ENCODE peak calls at places on chromosomes 5 and 9, in eight cellular contexts. P, E, A, V, I, X, Z and F are unnamed samples.

GRCh38 chr5:144913661-144914060 is 743.0 kb downstream of the KCTD16 start:
- DNase-seq in Z (no peak), X (no peak), P (no peak), V (no peak), E (no peak), I (no peak), A (no peak), F (no peak)

GRCh38 chr5:6760636-6761035 is 47.4 kb downstream of the TENT4A start:
- DNase-seq in I (no peak), P (no peak), X (no peak), A (no peak), Z (no peak), V (no peak), E (no peak), F (no peak)

GRCh38 chr9:79809931-79810330 is 238.2 kb downstream of the TLE4 start:
- DNase-seq in E (peak; percentile 34), V (peak; percentile 71), A (no peak), I (no peak), P (no peak), X (no peak), Z (no peak), F (no peak)

GRCh38 chr9:120924698-120925534 is 1.7 kb downstream of the TRAF1 start:
- DNase-seq in V (no peak), X (no peak), I (no peak), Z (no peak), P (no peak), E (no peak), A (no peak), F (no peak)

GRCh38 chr5:171840066-171840465 is 54.4 kb downstream of the SMIM23 start:
- DNase-seq in I (peak; percentile 39), A (no peak), V (no peak), E (no peak), P (peak; percentile 17), X (no peak), Z (no peak), F (peak; percentile 37)

GRCh38 chr9:115944166-115944948 is 209.2 kb upstream of the PAPPA start:
- DNase-seq in P (peak; percentile 4), X (no peak), A (peak; percentile 76), I (no peak), Z (no peak), E (no peak), V (no peak), F (no peak)

GRCh38 chr5:98779264-98779877 is 5.9 kb downstream of the RGMB start:
- DNase-seq in Z (no peak), V (no peak), X (no peak), I (no peak), A (no peak), E (no peak), P (no peak), F (no peak)

GRCh38 chr5:179375236-179375685 is 30.0 kb upstream of the ADAMTS2 start:
- DNase-seq in I (no peak), X (no peak), P (no peak), A (no peak), V (no peak), Z (peak; percentile 19), E (no peak), F (no peak)

GRCh38 chr5:27396998-27397397 is 358.6 kb upstream of the CDH9 start:
- DNase-seq in E (no peak), I (no peak), A (no peak), Z (no peak), X (no peak), V (no peak), P (no peak), F (no peak)

DNA sequence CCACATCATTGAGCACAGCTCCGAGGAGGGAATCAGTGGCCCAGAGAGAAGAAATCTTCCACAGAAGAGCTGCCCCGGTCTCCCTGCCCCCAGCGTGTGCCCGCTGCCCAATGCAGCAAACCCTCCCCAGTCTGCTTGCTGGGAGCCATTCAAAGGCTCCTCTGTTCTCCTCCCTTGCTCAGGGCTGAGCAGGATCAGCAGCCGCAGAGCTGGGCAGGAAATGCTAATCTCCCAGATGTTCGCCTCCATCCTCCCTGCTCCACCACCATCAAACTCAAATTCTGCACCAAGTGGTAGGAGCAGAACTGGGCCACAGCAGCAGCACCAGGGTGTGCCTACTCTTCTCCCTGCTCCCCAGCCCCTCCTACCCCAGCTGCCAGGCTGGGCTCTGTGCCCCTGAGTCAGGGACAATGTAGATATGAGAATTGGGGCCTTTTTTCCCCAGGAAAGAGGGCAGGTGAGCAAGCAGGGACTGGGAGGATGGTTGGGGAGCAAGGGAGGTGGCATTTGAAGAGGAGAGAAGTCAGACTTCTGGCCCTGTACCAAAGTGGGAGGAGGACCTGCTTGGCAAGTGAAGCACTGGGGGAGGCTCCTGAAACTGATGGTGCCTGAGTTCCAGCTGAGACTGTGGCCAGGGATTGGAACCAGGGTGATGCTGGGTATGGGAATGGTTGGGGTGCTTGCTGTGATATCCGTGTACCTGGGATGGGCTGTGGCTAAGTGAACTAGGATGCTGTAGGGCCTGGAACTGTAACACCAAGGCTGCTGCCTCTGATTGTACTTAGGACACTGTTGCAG is 1.9 kb upstream of the PCDH1 start:
- DNase-seq in X (no peak), I (peak; percentile 47), E (no peak), P (peak; percentile 55), Z (peak; percentile 12), V (no peak), A (peak; percentile 4), F (peak; percentile 13)
- H3K4me3 ChIP-seq in X (no peak overlapping the region), I (peak overlapping the region; percentile 81), E (no peak overlapping the region), P (peak overlapping the region; percentile 0), Z (no peak overlapping the region), V (no peak overlapping the region), A (no peak overlapping the region), F (no peak overlapping the region)

GRCh38 chr5:170151105-170151831 is 45.6 kb downstream of the FOXI1 start:
- DNase-seq in P (no peak), Z (no peak), A (peak; percentile 51), I (peak; percentile 74), X (peak; percentile 57), V (peak; percentile 84), E (no peak), F (no peak)
- TF ChIP-seq CTCF in P (no peak), Z (no peak), A (no peak), I (no peak), X (no peak), V (no peak), E (no peak), F (no peak)

GRCh38 chr5:4868140-4868735 is 271.9 kb upstream of the ADAMTS16 start:
- DNase-seq in P (peak; percentile 79), I (peak; percentile 84), X (peak; percentile 37), A (peak; percentile 74), E (peak; percentile 52), V (peak; percentile 75), Z (peak; percentile 85), F (peak; percentile 47)
- TF ChIP-seq EZH2phosphoT487 in P (no peak), I (no peak), X (no peak), A (no peak), E (no peak), V (no peak), Z (no peak), F (no peak)

GRCh38 chr9:130825809-130826208 is 9.2 kb upstream of the ABL1 start:
- DNase-seq in P (no peak), E (no peak), A (no peak), I (no peak), V (no peak), X (no peak), Z (no peak), F (no peak)

GRCh38 chr9:130825051-130825651 is 9.9 kb upstream of the ABL1 start:
- DNase-seq in X (no peak), P (peak; percentile 84), E (no peak), Z (peak; percentile 42), V (peak; percentile 23), A (peak; percentile 75), I (peak; percentile 86), F (no peak)

GRCh38 chr9:130824079-130824478 is 11.0 kb upstream of the ABL1 start:
- DNase-seq in P (no peak), V (no peak), E (no peak), X (no peak), I (no peak), Z (no peak), A (no peak), F (no peak)

GRCh38 chr9:130823435-130823834 is 11.6 kb upstream of the ABL1 start:
- DNase-seq in E (no peak), Z (no peak), X (no peak), A (no peak), I (no peak), P (no peak), V (no peak), F (no peak)

GRCh38 chr9:130824616-130825015 is 10.4 kb upstream of the ABL1 start:
- DNase-seq in X (no peak), A (no peak), V (no peak), Z (no peak), E (no peak), P (no peak), I (no peak), F (no peak)
- H3K4me3 ChIP-seq in X (no peak overlapping the region), A (no peak overlapping the region), V (no peak overlapping the region), Z (peak overlapping the region; percentile 28), E (no peak overlapping the region), P (peak overlapping the region; percentile 30), I (peak overlapping the region; percentile 10), F (no peak overlapping the region)

GRCh38 chr9:69809304-69809863 is 11.2 kb upstream of the CFAP95 start:
- DNase-seq in A (no peak), X (peak; percentile 7), Z (peak; percentile 20), E (no peak), I (peak; percentile 83), V (peak; percentile 37), P (peak; percentile 39), F (peak; percentile 21)
- TF ChIP-seq CTCF in A (peak; percentile 13), X (peak; percentile 41), Z (peak; percentile 59), E (peak; percentile 27), I (peak; percentile 75), V (peak; percentile 59), P (peak; percentile 61), F (peak; percentile 73)

DNA sequence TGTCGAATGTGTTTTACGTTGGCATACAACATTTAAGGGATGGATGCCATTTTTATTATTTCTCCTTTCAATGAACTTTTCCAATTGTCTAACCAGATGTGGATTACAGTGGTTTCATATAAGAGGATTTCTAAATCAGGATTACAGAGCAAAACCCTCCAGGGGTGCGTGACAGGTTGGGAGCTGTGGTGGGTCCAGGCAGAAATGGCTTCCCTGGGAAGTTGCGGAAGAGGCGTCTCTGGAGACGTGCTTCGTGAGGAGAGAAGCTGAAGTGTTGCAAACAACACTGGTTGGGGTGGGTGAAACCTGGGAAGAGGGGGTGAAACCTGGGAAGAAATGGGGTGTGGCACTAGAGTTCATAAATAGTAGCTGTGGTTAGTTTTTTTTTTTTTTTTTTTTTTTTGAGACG is 4.5 kb upstream of the RPL26L1 start:
- DNase-seq in A (no peak), E (no peak), I (no peak), X (no peak), V (no peak), Z (no peak), P (no peak), F (no peak)
- TF ChIP-seq EZH2phosphoT487 in A (no peak), E (no peak), I (no peak), X (no peak), V (no peak), Z (no peak), P (no peak), F (no peak)

GRCh38 chr9:127878001-127878651 is 651 bp upstream of the AK1 start:
- DNase-seq in I (peak; percentile 54), P (peak; percentile 84), X (no peak), A (no peak), V (no peak), E (no peak), Z (no peak), F (no peak)
- H3K4me3 ChIP-seq in I (peak overlapping the region; percentile 73), P (peak overlapping the region; percentile 41), X (peak overlapping the region; percentile 58), A (peak overlapping the region; percentile 78), V (peak overlapping the region; percentile 77), E (peak overlapping the region; percentile 65), Z (peak overlapping the region; percentile 71), F (no peak overlapping the region)